ENCODE peak calls at places on chromosomes 13 and 19, in four cellular contexts. One of them, this sample, is unnamed.
A peak's percentile ranks its signal among the peaks of the same experiment; 100 is the strongest.

GRCh38 chr19:18339703-18340102 is 695 bp upstream of the PGPEP1 start:
- DNase-seq in HepG2: no peak
- DNase-seq in SK-N-SH: peak; percentile 50
- DNase-seq in K562: peak; percentile 67
- DNase-seq in this sample: no peak

GRCh38 chr19:38543807-38544568 is 73.8 kb downstream of the MAP4K1 start:
- DNase-seq in SK-N-SH: peak; percentile 93
- DNase-seq in K562: peak; percentile 99
- DNase-seq in HepG2: peak; percentile 79
- DNase-seq in this sample: peak; percentile 87

GRCh38 chr13:32048816-32049215 is 17.2 kb downstream of the FRY start:
- DNase-seq in HepG2: peak; percentile 43
- DNase-seq in K562: no peak
- DNase-seq in SK-N-SH: peak; percentile 21
- DNase-seq in this sample: no peak

GRCh38 chr19:53195265-53195879 is 2.2 kb upstream of the ZNF665 start:
- DNase-seq in HepG2: peak; percentile 67
- DNase-seq in SK-N-SH: peak; percentile 66
- DNase-seq in K562: peak; percentile 59
- DNase-seq in this sample: peak; percentile 42

GRCh38 chr19:50413531-50413930 is 5.2 kb upstream of the SPIB start:
- DNase-seq in K562: no peak
- DNase-seq in SK-N-SH: no peak
- DNase-seq in HepG2: no peak
- DNase-seq in this sample: no peak

GRCh38 chr13:20769834-20770233 is 3.9 kb downstream of the EEF1AKMT1 start:
- DNase-seq in HepG2: no peak
- DNase-seq in SK-N-SH: no peak
- DNase-seq in K562: no peak
- DNase-seq in this sample: no peak

GRCh38 chr19:6773323-6773931 is 919 bp downstream of the VAV1 start:
- DNase-seq in HepG2: no peak
- DNase-seq in SK-N-SH: no peak
- DNase-seq in K562: no peak
- DNase-seq in this sample: no peak

GRCh38 chr19:53101518-53101917 is 1.7 kb downstream of the ZNF160 start:
- DNase-seq in K562: peak; percentile 22
- DNase-seq in HepG2: no peak
- DNase-seq in SK-N-SH: peak; percentile 34
- DNase-seq in this sample: no peak

GRCh38 chr13:102309110-102309509 is 92.7 kb downstream of the FGF14 start:
- DNase-seq in SK-N-SH: no peak
- DNase-seq in K562: no peak
- DNase-seq in HepG2: no peak
- DNase-seq in this sample: no peak

GRCh38 chr13:79307866-79308298 is 98.2 kb downstream of the RBM26 start:
- DNase-seq in HepG2: no peak
- DNase-seq in K562: no peak
- DNase-seq in SK-N-SH: no peak
- DNase-seq in this sample: no peak

GRCh38 chr19:44955500-44956439 is 590 bp downstream of the CLPTM1 start:
- DNase-seq in K562: no peak
- DNase-seq in SK-N-SH: no peak
- DNase-seq in HepG2: no peak
- DNase-seq in this sample: no peak

GRCh38 chr13:23558675-23559536 is 11.3 kb upstream of the TNFRSF19 start:
- DNase-seq in HepG2: peak; percentile 97
- DNase-seq in SK-N-SH: peak; percentile 31
- DNase-seq in K562: no peak
- DNase-seq in this sample: peak; percentile 10

GRCh38 chr13:23695711-23696512 is 125.7 kb downstream of the TNFRSF19 start:
- DNase-seq in K562: no peak
- DNase-seq in HepG2: no peak
- DNase-seq in SK-N-SH: no peak
- DNase-seq in this sample: no peak

GRCh38 chr19:58274771-58275199 is 4.0 kb upstream of the ZNF8 start:
- DNase-seq in K562: no peak
- DNase-seq in SK-N-SH: no peak
- DNase-seq in HepG2: no peak
- DNase-seq in this sample: no peak

GRCh38 chr19:47564081-47564480 is 8.9 kb downstream of the ZNF541 start:
- DNase-seq in HepG2: peak; percentile 29
- DNase-seq in K562: no peak
- DNase-seq in SK-N-SH: no peak
- DNase-seq in this sample: no peak

GRCh38 chr13:30143671-30144400 is 163.5 kb downstream of the KATNAL1 start:
- DNase-seq in SK-N-SH: no peak
- DNase-seq in HepG2: no peak
- DNase-seq in K562: no peak
- DNase-seq in this sample: no peak

GRCh38 chr19:5340637-5341447 is at the start of gene PTPRS:
- DNase-seq in SK-N-SH: peak; percentile 99
- DNase-seq in K562: peak; percentile 98
- DNase-seq in HepG2: peak; percentile 61
- DNase-seq in this sample: peak; percentile 32

GRCh38 chr13:110371550-110372465 is 64.7 kb downstream of the COL4A2 start:
- DNase-seq in K562: no peak
- DNase-seq in SK-N-SH: peak; percentile 76
- DNase-seq in HepG2: no peak
- DNase-seq in this sample: no peak

GRCh38 chr13:110368408-110368807 is 61.3 kb downstream of the COL4A2 start:
- DNase-seq in K562: no peak
- DNase-seq in SK-N-SH: no peak
- DNase-seq in HepG2: no peak
- DNase-seq in this sample: no peak

GRCh38 chr13:110367620-110368019 is 60.5 kb downstream of the COL4A2 start:
- DNase-seq in K562: no peak
- DNase-seq in HepG2: no peak
- DNase-seq in SK-N-SH: peak; percentile 63
- DNase-seq in this sample: no peak

GRCh38 chr13:110366733-110367132 is 59.6 kb downstream of the COL4A2 start:
- DNase-seq in SK-N-SH: no peak
- DNase-seq in HepG2: no peak
- DNase-seq in K562: no peak
- DNase-seq in this sample: no peak

GRCh38 chr13:110369400-110369799 is 62.3 kb downstream of the COL4A2 start:
- DNase-seq in HepG2: no peak
- DNase-seq in K562: no peak
- DNase-seq in SK-N-SH: no peak
- DNase-seq in this sample: no peak
- TF ChIP-seq ZBTB33 in HepG2: no peak
- TF ChIP-seq ZBTB33 in K562: no peak
- TF ChIP-seq ZBTB33 in SK-N-SH: no peak
- TF ChIP-seq ZBTB33 in this sample: no peak

GRCh38 chr19:1088419-1089066 is 6.6 kb downstream of the POLR2E start:
- DNase-seq in K562: no peak
- DNase-seq in HepG2: no peak
- DNase-seq in SK-N-SH: no peak
- DNase-seq in this sample: no peak
- TF ChIP-seq ZBTB33 in K562: no peak
- TF ChIP-seq ZBTB33 in HepG2: no peak
- TF ChIP-seq ZBTB33 in SK-N-SH: no peak
- TF ChIP-seq ZBTB33 in this sample: no peak

GRCh38 chr13:67740871-67741475 is 510.8 kb upstream of the PCDH9 start:
- DNase-seq in HepG2: no peak
- DNase-seq in K562: no peak
- DNase-seq in SK-N-SH: no peak
- DNase-seq in this sample: no peak
- TF ChIP-seq ZBTB33 in HepG2: no peak
- TF ChIP-seq ZBTB33 in K562: no peak
- TF ChIP-seq ZBTB33 in SK-N-SH: no peak
- TF ChIP-seq ZBTB33 in this sample: no peak

GRCh38 chr13:69300131-69300530 is 807.5 kb upstream of the ATXN8OS start:
- DNase-seq in K562: no peak
- DNase-seq in SK-N-SH: no peak
- DNase-seq in HepG2: no peak
- DNase-seq in this sample: no peak
- TF ChIP-seq ZBTB33 in K562: no peak
- TF ChIP-seq ZBTB33 in SK-N-SH: no peak
- TF ChIP-seq ZBTB33 in HepG2: no peak
- TF ChIP-seq ZBTB33 in this sample: no peak

GRCh38 chr13:63124863-63125262 is 1709.2 kb upstream of the PCDH20 start:
- DNase-seq in K562: no peak
- DNase-seq in SK-N-SH: peak; percentile 21
- DNase-seq in HepG2: peak; percentile 5
- DNase-seq in this sample: peak; percentile 18
- TF ChIP-seq ZBTB33 in K562: no peak
- TF ChIP-seq ZBTB33 in SK-N-SH: no peak
- TF ChIP-seq ZBTB33 in HepG2: no peak
- TF ChIP-seq ZBTB33 in this sample: no peak

GRCh38 chr19:35099155-35099896 is 16.3 kb upstream of the FXYD3 start:
- DNase-seq in SK-N-SH: no peak
- DNase-seq in HepG2: no peak
- DNase-seq in K562: no peak
- DNase-seq in this sample: no peak
- TF ChIP-seq ZBTB33 in SK-N-SH: no peak
- TF ChIP-seq ZBTB33 in HepG2: no peak
- TF ChIP-seq ZBTB33 in K562: no peak
- TF ChIP-seq ZBTB33 in this sample: no peak

DNA sequence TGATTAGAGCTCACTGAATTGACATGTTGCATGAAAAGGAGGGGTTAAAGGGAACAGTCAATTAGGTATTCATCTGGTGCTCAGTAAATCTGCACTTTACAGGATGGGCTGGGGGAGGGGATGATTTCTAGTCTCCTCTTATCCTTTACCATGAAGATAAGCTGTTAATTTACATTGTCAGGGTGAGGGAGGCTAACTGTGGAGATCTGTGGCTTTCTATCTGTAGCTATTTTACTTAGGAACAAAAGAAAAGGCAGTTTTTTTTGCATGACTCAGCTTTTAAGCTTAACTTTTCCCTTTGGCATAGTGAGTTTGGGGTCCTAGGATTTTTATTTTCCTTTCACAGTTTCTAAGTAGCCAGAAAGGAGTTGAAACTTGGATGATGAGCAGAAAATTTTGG is 253.3 kb downstream of the LMO7 start:
- DNase-seq in K562: no peak
- DNase-seq in HepG2: no peak
- DNase-seq in SK-N-SH: no peak
- DNase-seq in this sample: no peak
- TF ChIP-seq ZBTB33 in K562: no peak
- TF ChIP-seq ZBTB33 in HepG2: no peak
- TF ChIP-seq ZBTB33 in SK-N-SH: no peak
- TF ChIP-seq ZBTB33 in this sample: no peak

DNA sequence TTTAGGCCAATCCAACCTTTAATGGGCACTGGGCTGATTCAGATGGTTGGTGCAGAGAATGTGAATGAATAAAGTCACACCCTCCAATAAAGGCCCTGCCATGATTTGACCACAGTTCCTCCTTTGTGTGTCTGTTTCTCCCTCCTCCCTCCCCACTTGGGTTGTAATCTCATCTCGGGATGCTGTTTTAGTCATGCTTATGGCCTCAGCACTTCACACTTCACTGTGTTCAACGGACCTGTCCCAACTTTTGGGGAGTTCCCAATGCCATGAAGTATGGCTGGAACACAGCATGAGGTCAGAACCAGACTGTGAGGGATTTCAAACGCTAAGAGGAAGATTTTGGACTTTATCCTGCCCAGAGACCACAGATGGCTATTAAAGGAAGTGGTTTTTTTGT is 5.6 kb upstream of the RAB8A start:
- DNase-seq in SK-N-SH: no peak
- DNase-seq in K562: no peak
- DNase-seq in HepG2: no peak
- DNase-seq in this sample: no peak
- TF ChIP-seq ZBTB33 in SK-N-SH: no peak
- TF ChIP-seq ZBTB33 in K562: no peak
- TF ChIP-seq ZBTB33 in HepG2: no peak
- TF ChIP-seq ZBTB33 in this sample: no peak

GRCh38 chr19:40542197-40542859 is 34.3 kb upstream of the SHKBP1 start:
- DNase-seq in HepG2: no peak
- DNase-seq in K562: no peak
- DNase-seq in SK-N-SH: peak; percentile 60
- DNase-seq in this sample: no peak
- TF ChIP-seq ZBTB33 in HepG2: no peak
- TF ChIP-seq ZBTB33 in K562: no peak
- TF ChIP-seq ZBTB33 in SK-N-SH: no peak
- TF ChIP-seq ZBTB33 in this sample: no peak

DNA sequence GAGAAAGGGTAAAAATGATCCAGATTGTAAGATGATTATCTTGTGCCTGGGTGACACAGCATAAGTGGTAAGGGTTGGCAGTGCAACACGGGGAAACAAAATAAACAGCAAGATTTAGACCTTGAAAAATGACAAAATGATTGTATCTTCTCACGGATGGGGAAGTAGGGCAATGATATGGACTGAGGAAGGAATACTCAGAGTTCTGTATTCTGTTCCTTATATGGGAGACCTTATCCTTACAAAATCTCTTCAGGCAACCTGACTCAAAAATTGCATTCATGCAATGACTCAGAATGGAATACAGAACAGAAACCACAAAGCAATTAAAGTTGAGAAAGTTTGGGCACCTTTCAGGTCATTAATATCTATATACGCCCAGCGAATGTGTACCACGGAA is 149.0 kb downstream of the HS6ST3 start:
- DNase-seq in SK-N-SH: no peak
- DNase-seq in HepG2: no peak
- DNase-seq in K562: no peak
- DNase-seq in this sample: no peak
- TF ChIP-seq ZBTB33 in SK-N-SH: no peak
- TF ChIP-seq ZBTB33 in HepG2: no peak
- TF ChIP-seq ZBTB33 in K562: no peak
- TF ChIP-seq ZBTB33 in this sample: no peak